ENCODE peak calls at places on chromosomes 7 and 10, in four cellular contexts. B is GM12878, Z is HepG2, G is K562. L is an unnamed sample.
A peak's percentile ranks its signal among the peaks of the same experiment; 100 is the strongest.

GRCh38 chr7:45689011-45689796 is 115.0 kb downstream of the ADCY1 start:
- DNase-seq in G (no peak), B (no peak), Z (peak; percentile 24), L (no peak)

GRCh38 chr7:43954524-43955228 is 28.4 kb downstream of the UBE2D4 start:
- DNase-seq in G (peak; percentile 63), B (peak; percentile 7), Z (peak; percentile 61), L (peak; percentile 53)

GRCh38 chr10:4255751-4256150 is 470.7 kb upstream of the KLF6 start:
- DNase-seq in B (no peak), G (no peak), Z (no peak), L (no peak)

GRCh38 chr10:63929826-63930467 is 408.7 kb downstream of the REEP3 start:
- DNase-seq in G (no peak), Z (no peak), B (no peak), L (no peak)

GRCh38 chr10:93074597-93075368 is 1.1 kb downstream of the CYP26A1 start:
- DNase-seq in B (no peak), Z (no peak), G (no peak), L (no peak)

GRCh38 chr7:34187908-34188307 is 282.6 kb downstream of the BMPER start:
- DNase-seq in Z (no peak), B (no peak), G (no peak), L (no peak)

GRCh38 chr7:101153969-101154692 is at the start of gene AP1S1:
- DNase-seq in G (peak; percentile 100), Z (peak; percentile 96), B (peak; percentile 76), L (peak; percentile 97)

GRCh38 chr7:54072710-54073109 is 469.5 kb upstream of the VSTM2A start:
- DNase-seq in G (no peak), B (no peak), Z (no peak), L (no peak)

GRCh38 chr7:20441886-20442505 is 111.3 kb downstream of the ITGB8 start:
- DNase-seq in B (no peak), G (no peak), Z (no peak), L (no peak)

GRCh38 chr7:44557485-44557884 is 16.2 kb downstream of the DDX56 start:
- DNase-seq in Z (no peak), G (no peak), B (no peak), L (no peak)

GRCh38 chr7:77910124-77910523 is 111.6 kb downstream of the PHTF2 start:
- DNase-seq in Z (no peak), B (no peak), G (no peak), L (peak; percentile 34)

GRCh38 chr10:24104895-24105294 is 104.0 kb upstream of the KIAA1217 start:
- DNase-seq in Z (no peak), B (no peak), G (no peak), L (no peak)

GRCh38 chr7:22647451-22648257 is 79.3 kb upstream of the IL6 start:
- DNase-seq in G (peak; percentile 22), Z (no peak), B (no peak), L (no peak)

GRCh38 chr7:1844336-1844955 is 174.4 kb downstream of the ELFN1 start:
- DNase-seq in Z (no peak), B (no peak), G (peak; percentile 14), L (no peak)

GRCh38 chr10:115417585-115418265 is 324.6 kb downstream of the ATRNL1 start:
- DNase-seq in Z (peak; percentile 60), B (peak; percentile 4), G (no peak), L (peak; percentile 54)

GRCh38 chr10:79316671-79317431 is 30.4 kb upstream of the PPIF start:
- DNase-seq in Z (peak; percentile 35), G (no peak), B (peak; percentile 56), L (peak; percentile 35)

GRCh38 chr7:42237162-42237821 is at the start of gene GLI3:
- DNase-seq in G (peak; percentile 66), B (no peak), Z (no peak), L (peak; percentile 13)

GRCh38 chr10:74293686-74294365 is 142.8 kb downstream of the ADK start:
- DNase-seq in G (no peak), Z (no peak), B (no peak), L (no peak)

GRCh38 chr7:125386211-125386610 is 456.6 kb upstream of the POT1 start:
- DNase-seq in G (no peak), Z (no peak), B (no peak), L (no peak)

GRCh38 chr7:98879198-98879988 is 1.1 kb downstream of the TRRAP start:
- DNase-seq in Z (peak; percentile 72), B (peak; percentile 32), G (peak; percentile 42), L (peak; percentile 36)
- TF ChIP-seq ESRRA in Z (no peak), B (no peak), G (no peak), L (no peak)

DNA sequence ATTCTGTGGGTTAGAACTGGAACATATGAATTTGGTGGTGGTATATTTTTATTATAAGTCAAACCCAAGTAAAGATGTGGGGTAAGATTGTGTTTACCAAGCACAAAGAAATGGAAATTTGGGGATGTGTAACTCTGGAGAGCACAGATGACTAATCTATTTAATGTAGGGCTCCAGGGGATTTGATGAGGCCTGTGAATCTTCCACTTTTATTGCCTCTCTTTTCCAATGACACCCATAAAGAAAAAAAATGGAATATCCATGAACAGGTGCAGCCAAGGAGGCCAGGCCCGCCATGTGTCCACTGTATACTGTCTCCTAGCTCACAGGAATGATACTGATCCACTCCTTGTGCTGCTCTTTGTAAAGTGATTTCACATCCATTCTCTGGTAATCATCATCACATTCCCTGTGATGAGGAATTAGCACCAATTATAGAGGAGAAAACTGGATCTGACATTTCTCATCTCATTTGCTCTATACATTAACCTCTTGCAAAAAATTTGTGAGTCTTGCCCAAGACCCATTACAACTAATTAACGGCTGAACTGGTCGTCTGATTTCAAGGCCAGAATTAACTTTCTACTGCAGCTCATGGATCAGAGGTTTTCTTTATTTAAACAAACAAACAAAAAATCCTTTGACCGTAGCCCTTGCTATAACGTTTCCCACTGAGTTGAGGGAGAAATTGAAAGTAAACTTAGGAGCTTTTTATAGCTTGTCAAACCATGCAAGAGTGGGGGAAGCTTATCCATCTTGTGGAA is 3.0 kb downstream of the SRGN start:
- DNase-seq in B (no peak), Z (no peak), G (no peak), L (no peak)
- TF ChIP-seq USF2 in B (no peak), Z (no peak), G (no peak), L (no peak)

GRCh38 chr7:117716707-117717294 is 156.4 kb downstream of the CTTNBP2 start:
- DNase-seq in B (no peak), G (no peak), Z (no peak), L (peak; percentile 7)

GRCh38 chr7:117715784-117716445 is 157.3 kb downstream of the CTTNBP2 start:
- DNase-seq in B (no peak), G (no peak), Z (peak; percentile 39), L (peak; percentile 61)

GRCh38 chr7:117718116-117718515 is 155.1 kb downstream of the CTTNBP2 start:
- DNase-seq in G (no peak), B (no peak), Z (no peak), L (no peak)

GRCh38 chr7:117719377-117719776 is 153.9 kb downstream of the CTTNBP2 start:
- DNase-seq in Z (no peak), G (no peak), B (no peak), L (no peak)

DNA sequence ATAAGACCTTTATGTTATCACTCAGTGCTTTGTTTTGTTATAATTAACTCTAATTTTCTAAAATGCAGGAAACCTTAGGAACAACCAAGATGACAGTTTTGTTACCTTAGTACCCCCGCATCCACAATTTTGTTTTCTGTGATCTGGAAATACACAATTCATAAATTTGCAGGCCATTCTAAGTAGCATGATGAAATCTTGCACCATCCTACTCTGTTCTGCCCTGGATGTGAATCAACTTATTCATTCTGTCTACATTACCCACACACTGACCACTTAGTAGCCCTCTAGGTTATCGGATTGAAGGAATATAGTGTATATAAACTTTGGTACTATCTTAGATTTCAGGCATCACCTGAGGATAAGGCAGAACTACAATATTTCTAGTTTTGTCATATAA is 155.9 kb downstream of the CTTNBP2 start:
- DNase-seq in G (no peak), B (no peak), Z (no peak), L (no peak)
- H3K4me1 ChIP-seq in G (no peaks in the 10 kb centered on the region), B (no peaks in the 10 kb centered on the region), Z (no peaks in the 10 kb centered on the region), L (peaks cover 19% of the 10 kb centered on the region)

GRCh38 chr10:72107325-72108003 is 19.1 kb upstream of the SPOCK2 start:
- DNase-seq in Z (no peak), G (no peak), B (no peak), L (peak; percentile 17)
- TF ChIP-seq ESRRA in Z (no peak), G (no peak), B (no peak), L (no peak)

DNA sequence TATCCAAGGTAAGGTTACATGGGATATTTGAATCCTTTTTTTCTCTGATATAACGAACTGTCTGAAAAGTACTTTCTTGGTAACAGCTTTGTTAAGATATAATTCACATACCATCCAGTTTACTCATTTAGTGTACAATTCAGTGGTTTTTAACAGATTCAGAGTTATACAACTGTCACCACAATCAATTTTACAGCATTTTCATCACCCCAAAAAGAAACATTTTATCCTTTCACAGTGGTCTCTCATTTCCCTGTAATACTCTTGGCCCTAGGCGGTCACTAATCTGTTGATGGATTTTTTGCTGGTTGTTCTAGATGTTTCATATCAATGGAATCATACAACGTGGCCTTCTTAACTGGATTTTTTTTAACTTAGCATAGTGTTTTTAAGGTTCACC is 91.6 kb downstream of the GLCCI1 start:
- DNase-seq in G (no peak), Z (no peak), B (no peak), L (no peak)
- TF ChIP-seq USF2 in G (no peak), Z (no peak), B (no peak), L (no peak)

GRCh38 chr7:130941322-130942210 is 207.6 kb upstream of the KLF14 start:
- DNase-seq in G (peak; percentile 74), B (no peak), Z (peak; percentile 75), L (peak; percentile 49)
- H3K4me1 ChIP-seq in G (no peaks in the 10 kb centered on the region), B (peaks cover 30% of the 10 kb centered on the region), Z (peaks cover 81% of the 10 kb centered on the region), L (peaks cover 82% of the 10 kb centered on the region)

DNA sequence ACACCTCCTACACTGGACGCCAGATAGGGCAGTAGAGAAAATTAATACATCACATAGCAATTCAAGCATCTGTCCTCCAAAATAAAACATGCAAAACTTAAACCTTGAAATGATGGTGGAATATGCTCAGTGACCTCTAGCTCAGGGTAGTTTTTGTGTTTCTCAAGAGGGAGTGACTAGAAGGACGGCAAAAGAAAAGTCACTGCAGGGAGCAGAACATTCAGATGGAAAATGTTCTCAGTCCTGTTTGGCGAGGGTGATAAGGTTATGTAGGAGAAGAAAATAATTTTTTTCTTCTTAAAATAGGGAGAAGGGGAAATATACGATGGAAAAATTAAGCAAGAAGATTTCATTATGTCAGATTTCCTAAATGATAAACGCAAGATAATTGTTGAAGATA is 50.9 kb downstream of the APBB1IP start:
- DNase-seq in G (no peak), B (no peak), Z (no peak), L (no peak)
- TF ChIP-seq ESRRA in G (no peak), B (no peak), Z (no peak), L (no peak)

DNA sequence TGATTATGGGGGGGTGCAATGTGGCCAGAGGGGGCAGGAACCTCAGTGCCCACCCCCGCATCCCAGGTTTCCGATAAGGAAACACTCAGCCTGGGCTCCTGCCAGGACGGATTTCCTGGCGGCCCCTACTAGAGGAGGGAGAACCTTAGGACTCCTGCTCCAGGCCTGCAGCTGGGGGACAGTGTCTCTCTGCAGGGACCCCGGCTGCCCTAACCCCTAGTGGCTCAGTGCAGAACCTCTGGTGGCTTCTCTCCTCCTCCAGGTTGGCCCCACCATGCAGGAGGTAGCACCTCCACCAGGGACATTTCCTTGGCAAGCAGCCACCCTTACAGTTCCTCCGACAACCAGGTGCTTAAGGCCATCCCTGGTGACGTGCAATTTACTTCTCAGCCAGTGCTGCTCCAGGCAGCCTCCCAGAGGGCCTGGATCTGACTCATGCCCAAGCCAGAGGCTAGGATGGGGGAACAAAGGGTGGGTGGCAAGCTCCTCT is 31.9 kb downstream of the SH2B2 start:
- DNase-seq in B (no peak), Z (no peak), G (peak; percentile 46), L (peak; percentile 49)
- TF ChIP-seq USF2 in B (no peak), Z (no peak), G (no peak), L (no peak)

L was measured in A549.